ENCODE peak calls at places on chromosomes 3 and 15, in nine cellular contexts. U is astrocyte; X is left colon; R is stimulated activated CD8-positive, alpha-beta memory T cell treated with anti-CD3 and anti-CD28 coated beads, Interleukin-15, amount 100 ng/mL, for 24 hours; K is occipital lobe; G is LNCaP clone FGC; C is SJSA1; H is hepatic stellate cell; Y is CD4-positive, alpha-beta T cell. I is an unnamed sample.

GRCh38 chr3:104632947-104633346 is 733.8 kb upstream of the ALCAM start:
- DNase-seq in G (no peak), X (no peak), C (peak), U (no peak), H (no peak), K (no peak), R (no peak), Y (no peak), I (no peak)

GRCh38 chr3:193943200-193943599 is 192.7 kb upstream of the HES1 start:
- DNase-seq in G (no peak), K (no peak), U (no peak), H (no peak), R (no peak), X (peak), C (no peak), Y (no peak), I (peak)

GRCh38 chr3:43817825-43818224 is 127.1 kb downstream of the ABHD5 start:
- DNase-seq in U (no peak), Y (no peak), C (no peak), K (no peak), G (no peak), H (no peak), X (no peak), R (no peak), I (no peak)

GRCh38 chr3:127589600-127590281 is 792 bp downstream of the TPRA1 start:
- DNase-seq in H (peak), G (no peak), X (peak), U (no peak), K (no peak), Y (no peak), R (no peak), C (peak), I (peak)

GRCh38 chr15:63234479-63234878 is 42.9 kb upstream of the APH1B start:
- DNase-seq in Y (no peak), G (peak), U (peak), R (no peak), H (no peak), K (no peak), X (peak), C (peak), I (peak)

GRCh38 chr3:52895416-52895815 is 1.9 kb downstream of the STIMATE start:
- DNase-seq in C (no peak), K (no peak), Y (no peak), R (no peak), G (no peak), X (no peak), U (no peak), H (no peak), I (no peak)

GRCh38 chr3:5635746-5636145 is 448.2 kb downstream of the EDEM1 start:
- DNase-seq in U (no peak), R (no peak), C (no peak), Y (no peak), X (no peak), H (no peak), K (no peak), G (no peak), I (no peak)

GRCh38 chr3:51706788-51707731 is at the start of gene GRM2:
- DNase-seq in X (peak), H (peak), Y (no peak), R (no peak), G (peak), U (peak), K (no peak), C (peak), I (peak)

GRCh38 chr3:15974647-15975046 is 176.9 kb upstream of the ANKRD28 start:
- DNase-seq in K (no peak), G (no peak), U (no peak), Y (no peak), R (no peak), H (no peak), X (no peak), C (no peak), I (no peak)

GRCh38 chr3:116005404-116005803 is 382.1 kb downstream of the GAP43 start:
- DNase-seq in R (no peak), X (peak), K (peak), Y (no peak), H (peak), C (peak), U (peak), G (no peak), I (peak)

GRCh38 chr3:25863560-25863959 is 73.7 kb downstream of the OXSM start:
- DNase-seq in R (no peak), X (no peak), G (no peak), Y (no peak), K (no peak), U (no peak), C (no peak), H (no peak), I (no peak)

GRCh38 chr3:127062926-127063325 is 80.0 kb downstream of the PLXNA1 start:
- DNase-seq in R (no peak), X (no peak), Y (no peak), H (no peak), G (no peak), C (no peak), U (no peak), K (no peak), I (peak)

GRCh38 chr15:48437178-48437577 is 105.9 kb downstream of the DUT start:
- DNase-seq in Y (no peak), K (no peak), H (no peak), G (no peak), U (peak), R (no peak), X (no peak), C (no peak), I (no peak)

GRCh38 chr15:66841953-66842681 is 140.1 kb downstream of the SMAD6 start:
- DNase-seq in H (peak), X (peak), U (peak), C (peak), R (no peak), K (peak), Y (no peak), G (no peak), I (peak)

GRCh38 chr3:133293397-133294107 is 106.3 kb upstream of the BFSP2 start:
- DNase-seq in R (no peak), C (no peak), X (no peak), H (no peak), Y (no peak), K (no peak), U (peak), G (no peak), I (no peak)

GRCh38 chr3:57557088-57557537 is 1.0 kb downstream of the PDE12 start:
- DNase-seq in C (peak), R (peak), U (peak), X (peak), K (no peak), H (peak), G (no peak), Y (peak), I (no peak)

GRCh38 chr3:141105828-141106628 is 54.9 kb downstream of the SPSB4 start:
- DNase-seq in G (peak), K (peak), U (peak), H (peak), C (peak), Y (peak), X (peak), R (no peak), I (no peak)

GRCh38 chr3:194824100-194824499 is 138.4 kb downstream of the FAM43A start:
- DNase-seq in X (no peak), R (no peak), H (no peak), U (no peak), K (no peak), C (no peak), Y (no peak), G (no peak), I (no peak)

GRCh38 chr3:72259755-72260589 is 475.0 kb upstream of the PROK2 start:
- DNase-seq in G (no peak), C (no peak), K (no peak), R (no peak), U (no peak), X (no peak), H (no peak), Y (no peak), I (no peak)

GRCh38 chr3:150800722-150801121 is 37.8 kb upstream of the SIAH2 start:
- DNase-seq in X (no peak), R (no peak), U (no peak), C (no peak), K (no peak), G (no peak), H (no peak), Y (no peak), I (no peak)

GRCh38 chr3:57911588-57911987 is 96.6 kb upstream of the FLNB start:
- DNase-seq in G (no peak), C (peak), Y (no peak), H (no peak), X (no peak), K (no peak), U (peak), R (no peak), I (no peak)

GRCh38 chr15:88623061-88623460 is 1.9 kb downstream of the AEN start:
- DNase-seq in U (peak), Y (no peak), C (peak), K (no peak), R (no peak), X (no peak), H (peak), G (no peak), I (no peak)

GRCh38 chr15:68056097-68056865 is 2.2 kb downstream of the PIAS1 start:
- DNase-seq in K (no peak), G (no peak), Y (no peak), H (no peak), R (no peak), X (no peak), U (peak), C (no peak), I (no peak)

GRCh38 chr3:82080261-82080660 is 318.8 kb upstream of the GBE1 start:
- DNase-seq in G (peak), C (no peak), Y (no peak), X (no peak), H (no peak), U (no peak), K (no peak), R (no peak), I (no peak)

GRCh38 chr3:132017137-132017536 is 17.7 kb downstream of the CPNE4 start:
- DNase-seq in X (no peak), Y (no peak), G (no peak), K (no peak), H (no peak), R (no peak), C (no peak), U (no peak), I (no peak)

GRCh38 chr3:61250784-61251173 is 473 bp downstream of the FHIT start:
- DNase-seq in U (no peak), K (no peak), R (no peak), X (no peak), G (no peak), Y (no peak), C (no peak), H (no peak), I (peak)

GRCh38 chr3:135161425-135161824 is 366.4 kb downstream of the EPHB1 start:
- DNase-seq in C (no peak), G (no peak), U (no peak), Y (no peak), X (no peak), R (no peak), H (no peak), K (no peak), I (no peak)

GRCh38 chr3:80263260-80263659 is 495.5 kb upstream of the ROBO1 start:
- DNase-seq in U (peak), Y (no peak), X (no peak), C (peak), R (no peak), H (no peak), G (no peak), K (no peak), I (no peak)

GRCh38 chr3:124845406-124845805 is 41.8 kb downstream of the ITGB5 start:
- DNase-seq in Y (no peak), X (peak), U (peak), R (no peak), K (no peak), H (peak), G (no peak), C (peak), I (no peak)

GRCh38 chr3:193688845-193689714 is 96.1 kb downstream of the OPA1 start:
- DNase-seq in U (no peak), H (no peak), X (no peak), K (no peak), C (no peak), Y (no peak), G (no peak), R (no peak), I (no peak)

GRCh38 chr15:29008846-29009245 is 123.1 kb downstream of the APBA2 start:
- DNase-seq in Y (no peak), G (no peak), H (peak), R (no peak), U (no peak), C (no peak), X (no peak), K (no peak), I (no peak)